ENCODE peak calls at places on chromosome 2, in four cellular contexts. A, K, L and B are unnamed samples.

GRCh38 chr2:71556811-71557210 is 103.5 kb downstream of the DYSF start:
- DNase-seq in A (no peak), K (peak), L (no peak), B (no peak)

GRCh38 chr2:85071096-85071495 is 62.1 kb upstream of the TCF7L1 start:
- DNase-seq in A (no peak), K (no peak), L (no peak), B (no peak)

GRCh38 chr2:111069722-111070121 is 51.0 kb upstream of the BCL2L11 start:
- DNase-seq in A (no peak), K (no peak), L (no peak), B (no peak)

GRCh38 chr2:112033600-112033999 is 21.5 kb upstream of the TMEM87B start:
- DNase-seq in A (no peak), K (no peak), L (no peak), B (no peak)

GRCh38 chr2:101420623-101421022 is 33.3 kb upstream of the CREG2 start:
- DNase-seq in A (no peak), K (no peak), L (no peak), B (no peak)

GRCh38 chr2:241030333-241030680 is 31.9 kb downstream of the SNED1 start:
- DNase-seq in A (no peak), K (no peak), L (no peak), B (no peak)

GRCh38 chr2:95348609-95349567 is 51.7 kb downstream of the KCNIP3 start:
- DNase-seq in A (no peak), K (peak), L (peak), B (no peak)

GRCh38 chr2:86025229-86025820 is 80.4 kb downstream of the POLR1A start:
- DNase-seq in A (no peak), K (no peak), L (no peak), B (no peak)

GRCh38 chr2:171798156-171798815 is 95.8 kb downstream of the SLC25A12 start:
- DNase-seq in A (no peak), K (no peak), L (no peak), B (no peak)

GRCh38 chr2:63440612-63441011 is 147.7 kb downstream of the WDPCP start:
- DNase-seq in A (no peak), K (no peak), L (no peak), B (no peak)